ENCODE peak calls at places on chromosomes 13 and 19, in five cellular contexts. W is ascending aorta; J is CD8-positive, alpha-beta T cell; T is H9; F is stomach. R is an unnamed sample.

GRCh38 chr19:4909172-4909896 is at the start of gene UHRF1:
- DNase-seq in T (peak; percentile 41), J (no peak), F (no peak), W (no peak), R (no peak)

GRCh38 chr19:48330012-48330681 is 4.8 kb downstream of the EMP3 start:
- DNase-seq in F (peak; percentile 86), W (peak; percentile 71), T (peak; percentile 92), J (peak; percentile 82), R (no peak)

GRCh38 chr13:66353664-66354063 is 876.5 kb downstream of the PCDH9 start:
- DNase-seq in F (no peak), T (no peak), W (no peak), J (no peak), R (no peak)

GRCh38 chr19:6393982-6394412 is 1.0 kb upstream of the GTF2F1 start:
- DNase-seq in T (no peak), J (peak; percentile 74), W (no peak), F (no peak), R (peak; percentile 79)

GRCh38 chr13:19179916-19180315 is 1.7 kb downstream of the TUBA3C start:
- DNase-seq in T (no peak), F (peak; percentile 8), J (no peak), W (no peak), R (no peak)

GRCh38 chr13:31042084-31042483 is 109.6 kb downstream of the TEX26 start:
- DNase-seq in T (no peak), F (no peak), J (no peak), W (peak; percentile 30), R (no peak)

GRCh38 chr13:44188257-44188656 is 185.4 kb upstream of the SERP2 start:
- DNase-seq in W (no peak), J (no peak), F (no peak), T (no peak), R (no peak)

GRCh38 chr13:111414341-111414740 is 93.9 kb downstream of the TEX29 start:
- DNase-seq in T (no peak), J (no peak), W (no peak), F (no peak), R (no peak)

GRCh38 chr19:5947435-5947834 is 30.5 kb downstream of the RANBP3 start:
- DNase-seq in J (no peak), W (peak; percentile 79), F (peak; percentile 37), T (no peak), R (no peak)

GRCh38 chr19:2511991-2512390 is 36.1 kb downstream of the GADD45B start:
- DNase-seq in T (no peak), W (no peak), F (no peak), J (no peak), R (no peak)

GRCh38 chr13:100836696-100837095 is 162.1 kb upstream of the TMTC4 start:
- DNase-seq in F (no peak), J (no peak), W (no peak), T (no peak), R (no peak)

GRCh38 chr13:90709329-90709728 is 638.2 kb upstream of the MIR17HG start:
- DNase-seq in T (no peak), J (no peak), F (no peak), W (no peak), R (no peak)

GRCh38 chr13:85406269-85406975 is 392.8 kb downstream of the SLITRK6 start:
- DNase-seq in T (no peak), F (no peak), J (no peak), W (no peak), R (no peak)

GRCh38 chr19:46579286-46579944 is 21.7 kb upstream of the CALM3 start:
- DNase-seq in F (no peak), W (no peak), J (peak; percentile 53), T (peak; percentile 54), R (no peak)

GRCh38 chr19:4851551-4852290 is 15.7 kb downstream of the PLIN3 start:
- DNase-seq in W (peak; percentile 83), T (peak; percentile 89), J (peak; percentile 84), F (peak; percentile 72), R (peak; percentile 68)

GRCh38 chr19:7715671-7716070 is 13.7 kb upstream of the FCER2 start:
- DNase-seq in J (no peak), F (no peak), W (no peak), T (no peak), R (no peak)

GRCh38 chr19:11736696-11737095 is 2.0 kb downstream of the ZNF823 start:
- DNase-seq in J (no peak), T (no peak), F (no peak), W (peak; percentile 67), R (no peak)

GRCh38 chr13:113528101-113528797 is 37.7 kb upstream of the DCUN1D2 start:
- DNase-seq in W (peak; percentile 45), F (peak; percentile 17), J (no peak), T (no peak), R (no peak)

GRCh38 chr13:113528798-113529180 is 38.3 kb upstream of the DCUN1D2 start:
- DNase-seq in F (no peak), W (peak; percentile 38), T (no peak), J (no peak), R (no peak)

GRCh38 chr13:113533441-113533840 is 42.9 kb upstream of the DCUN1D2 start:
- DNase-seq in J (no peak), F (no peak), T (no peak), W (no peak), R (no peak)

GRCh38 chr13:113532156-113532806 is 41.8 kb upstream of the DCUN1D2 start:
- DNase-seq in F (no peak), W (peak; percentile 56), J (no peak), T (peak; percentile 21), R (no peak)

GRCh38 chr13:113531041-113531873 is 40.7 kb upstream of the DCUN1D2 start:
- DNase-seq in F (no peak), T (peak; percentile 22), J (no peak), W (peak; percentile 56), R (no peak)
- H3K4me1 ChIP-seq in F (no peaks in the 10 kb centered on the region), T (no peaks in the 10 kb centered on the region), J (no peaks in the 10 kb centered on the region), W (peaks cover 4% of the 10 kb centered on the region), R (no peaks in the 10 kb centered on the region)

GRCh38 chr19:19385900-19386339 is 19.6 kb upstream of the GATAD2A start:
- DNase-seq in F (no peak), W (no peak), J (peak; percentile 57), T (peak; percentile 52), R (no peak)

GRCh38 chr19:19387108-19387507 is 18.4 kb upstream of the GATAD2A start:
- DNase-seq in F (no peak), T (no peak), J (no peak), W (no peak), R (no peak)

GRCh38 chr19:19386373-19386869 is 19.1 kb upstream of the GATAD2A start:
- DNase-seq in F (no peak), T (no peak), J (peak; percentile 27), W (no peak), R (no peak)

GRCh38 chr19:19385131-19385899 is 20.2 kb upstream of the GATAD2A start:
- DNase-seq in J (peak; percentile 99), T (peak; percentile 100), W (peak; percentile 100), F (peak; percentile 100), R (peak; percentile 98)

DNA sequence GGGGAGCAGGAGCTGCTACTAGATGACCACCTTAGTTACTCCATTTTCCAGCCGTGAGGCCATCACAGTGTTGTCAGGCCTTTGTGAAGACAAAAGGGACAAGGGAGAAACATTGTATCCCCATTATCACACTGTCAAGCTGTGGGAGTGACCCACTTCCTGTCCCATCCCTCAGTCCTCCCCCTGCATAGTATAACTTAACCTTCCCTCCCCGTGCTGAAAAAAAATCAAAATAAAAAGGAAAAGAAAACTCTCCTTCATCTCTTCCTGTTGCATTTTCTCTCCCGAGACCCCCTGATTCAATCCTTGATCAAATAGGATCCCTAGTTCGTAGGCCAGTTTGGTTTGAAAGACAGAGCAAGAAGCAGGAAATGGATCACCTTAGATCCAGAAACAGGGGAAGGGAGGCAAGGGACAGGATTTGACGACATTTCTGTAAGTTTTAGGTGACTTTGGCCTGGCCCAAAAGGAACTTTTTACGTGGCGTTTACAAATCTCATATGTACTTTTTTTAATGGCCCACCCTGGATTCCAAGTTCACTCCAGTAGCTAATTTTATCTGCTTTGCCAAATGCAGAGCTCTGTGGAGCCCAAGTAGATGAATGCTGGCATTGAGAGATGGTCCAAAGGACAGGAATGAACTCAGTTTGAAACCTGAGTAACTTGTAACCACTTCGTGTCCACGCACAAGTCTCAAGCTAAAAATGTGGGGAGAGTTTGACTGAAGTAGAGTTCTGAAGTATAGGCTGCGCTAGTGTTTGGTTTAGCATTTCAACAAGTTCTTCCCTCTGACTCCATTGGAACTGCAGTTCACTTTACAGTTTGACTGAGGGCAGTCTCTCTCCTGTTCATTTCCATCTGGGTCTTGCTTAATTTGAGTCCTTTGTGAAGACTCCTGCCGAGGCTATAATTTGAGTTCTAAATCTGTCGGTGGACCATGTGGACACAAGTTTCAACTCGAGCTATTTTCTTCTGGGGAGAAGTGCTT is 16.6 kb upstream of the GATAD2A start:
- DNase-seq in T (no peak), F (no peak), W (no peak), J (no peak), R (no peak)
- H3K4me1 ChIP-seq in T (no peaks in the 10 kb centered on the region), F (peaks cover 28% of the 10 kb centered on the region), W (peaks cover 13% of the 10 kb centered on the region), J (peaks cover 72% of the 10 kb centered on the region), R (no peaks in the 10 kb centered on the region)

DNA sequence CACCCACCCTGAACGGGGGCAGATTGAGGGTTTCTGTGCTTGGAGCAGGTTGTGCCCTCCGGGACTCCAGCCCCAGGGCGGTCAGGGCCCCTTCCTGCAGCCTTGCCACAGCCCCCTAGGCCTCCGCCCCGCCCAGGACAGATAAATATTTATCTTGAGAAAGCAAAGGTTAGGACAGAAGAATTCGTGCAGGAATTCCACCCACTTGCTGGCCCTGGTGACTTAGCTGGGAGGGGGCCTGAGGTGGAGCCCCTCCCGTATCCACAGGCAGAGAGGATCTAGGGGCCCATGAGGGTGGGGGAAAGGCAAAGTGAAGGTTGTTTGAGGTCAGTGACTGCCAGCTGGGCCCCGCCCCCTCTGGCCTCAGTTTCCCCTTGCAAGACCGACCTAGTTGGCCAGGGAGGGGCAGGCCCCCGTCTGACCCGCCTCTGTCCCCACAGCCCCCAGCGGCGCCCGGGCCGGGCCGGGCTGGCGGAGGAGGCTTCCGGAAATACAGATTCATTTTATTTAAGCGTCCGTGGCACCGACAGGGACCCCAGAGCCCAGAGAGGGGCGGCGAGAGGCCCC is 5.2 kb downstream of the MIDN start:
- DNase-seq in W (no peak), J (no peak), F (no peak), T (no peak), R (no peak)
- H3K4me1 ChIP-seq in W (peaks cover 25% of the 10 kb centered on the region), J (peaks cover 51% of the 10 kb centered on the region), F (peaks cover 59% of the 10 kb centered on the region), T (no peaks in the 10 kb centered on the region), R (peaks cover 5% of the 10 kb centered on the region)

GRCh38 chr13:110250258-110250891 is 56.6 kb downstream of the COL4A1 start:
- DNase-seq in F (no peak), T (no peak), W (peak; percentile 77), J (no peak), R (no peak)
- H3K4me1 ChIP-seq in F (peaks cover 25% of the 10 kb centered on the region), T (peaks cover 2% of the 10 kb centered on the region), W (peaks cover 14% of the 10 kb centered on the region), J (no peaks in the 10 kb centered on the region), R (peaks cover 5% of the 10 kb centered on the region)

GRCh38 chr19:58554494-58555368 is at the start of gene CHMP2A:
- DNase-seq in T (peak; percentile 99), F (peak; percentile 99), J (peak; percentile 99), W (peak; percentile 99), R (peak; percentile 87)

GRCh38 chr19:58555920-58556632 is 1.2 kb upstream of the CHMP2A start:
- DNase-seq in T (no peak), F (no peak), W (peak; percentile 61), J (no peak), R (no peak)

GRCh38 chr19:58553799-58554493 is 959 bp downstream of the CHMP2A start:
- DNase-seq in J (no peak), T (no peak), W (peak; percentile 62), F (no peak), R (no peak)

GRCh38 chr19:58556633-58557252 is 1.7 kb downstream of the UBE2M start:
- DNase-seq in W (no peak), T (no peak), F (no peak), J (no peak), R (no peak)

GRCh38 chr19:58555369-58555885 is 522 bp upstream of the CHMP2A start:
- DNase-seq in W (no peak), F (no peak), T (no peak), J (no peak), R (no peak)
- H3K4me1 ChIP-seq in W (peaks cover 22% of the 10 kb centered on the region), F (peaks cover 43% of the 10 kb centered on the region), T (no peaks in the 10 kb centered on the region), J (peaks cover 40% of the 10 kb centered on the region), R (no peaks in the 10 kb centered on the region)

GRCh38 chr19:38377052-38377451 is 2.7 kb downstream of the PSMD8 start:
- DNase-seq in W (no peak), F (no peak), J (no peak), T (no peak), R (no peak)
- H3K4me1 ChIP-seq in W (peaks cover 9% of the 10 kb centered on the region), F (peaks cover 16% of the 10 kb centered on the region), J (peaks cover 19% of the 10 kb centered on the region), T (no peaks in the 10 kb centered on the region), R (peaks cover 4% of the 10 kb centered on the region)

R was measured in iPS DF 6.9.